ENCODE peak calls at places on chromosomes 12 and 14, in nine cellular contexts. F is Panc1; P is heart right ventricle; I is tibial artery; N is GM12878; M is SK-N-SH; X is tibial nerve; L is naive thymus-derived CD4-positive, alpha-beta T cell; T is thoracic aorta. O is an unnamed sample.

GRCh38 chr12:100995201-100995600 is 200.6 kb downstream of the ANO4 start:
- DNase-seq in X (no peak), M (no peak), P (no peak), I (no peak), L (no peak), F (no peak), N (no peak), T (no peak), O (no peak)

GRCh38 chr12:51793201-51793600 is 55.3 kb downstream of the FIGNL2 start:
- DNase-seq in N (no peak), I (no peak), P (no peak), T (no peak), L (no peak), F (no peak), M (no peak), X (no peak), O (no peak)

GRCh38 chr12:59250766-59251165 is 330.5 kb upstream of the LRIG3 start:
- DNase-seq in F (no peak), I (no peak), X (no peak), P (no peak), M (no peak), N (no peak), T (no peak), L (no peak), O (no peak)

GRCh38 chr14:100825691-100826331 is at the start of gene MEG3:
- DNase-seq in F (no peak), N (no peak), L (no peak), X (peak; percentile 19), T (no peak), M (no peak), P (peak; percentile 28), I (peak; percentile 41), O (peak; percentile 65)

GRCh38 chr12:92503029-92503931 is 199.5 kb upstream of the PLEKHG7 start:
- DNase-seq in N (peak; percentile 96), M (no peak), I (no peak), L (no peak), P (no peak), X (no peak), F (no peak), T (no peak), O (peak; percentile 44)

GRCh38 chr12:101051901-101052550 is 158.0 kb downstream of the SLC5A8 start:
- DNase-seq in M (peak; percentile 5), L (no peak), P (no peak), N (no peak), X (no peak), F (no peak), I (no peak), T (no peak), O (no peak)

GRCh38 chr14:85466678-85467077 is 63.3 kb upstream of the FLRT2 start:
- DNase-seq in F (no peak), M (no peak), P (no peak), L (no peak), N (no peak), I (no peak), X (no peak), T (no peak), O (no peak)

GRCh38 chr12:124545508-124546418 is 21.6 kb downstream of the NCOR2 start:
- DNase-seq in T (no peak), N (peak; percentile 76), X (no peak), M (no peak), P (no peak), L (no peak), I (no peak), F (no peak), O (no peak)

GRCh38 chr12:13210543-13211190 is 14.1 kb downstream of the EMP1 start:
- DNase-seq in P (no peak), I (no peak), T (no peak), N (no peak), M (no peak), X (no peak), F (no peak), L (no peak), O (no peak)

GRCh38 chr12:13209279-13210021 is 12.9 kb downstream of the EMP1 start:
- DNase-seq in X (no peak), N (no peak), P (no peak), T (no peak), I (no peak), M (no peak), F (no peak), L (no peak), O (no peak)

GRCh38 chr12:13211191-13211858 is 14.8 kb downstream of the EMP1 start:
- DNase-seq in P (no peak), T (no peak), I (no peak), L (no peak), M (no peak), N (no peak), X (no peak), F (no peak), O (no peak)

GRCh38 chr12:13210022-13210539 is 13.6 kb downstream of the EMP1 start:
- DNase-seq in T (no peak), L (no peak), F (no peak), M (peak; percentile 30), N (no peak), X (no peak), I (no peak), P (no peak), O (no peak)

DNA sequence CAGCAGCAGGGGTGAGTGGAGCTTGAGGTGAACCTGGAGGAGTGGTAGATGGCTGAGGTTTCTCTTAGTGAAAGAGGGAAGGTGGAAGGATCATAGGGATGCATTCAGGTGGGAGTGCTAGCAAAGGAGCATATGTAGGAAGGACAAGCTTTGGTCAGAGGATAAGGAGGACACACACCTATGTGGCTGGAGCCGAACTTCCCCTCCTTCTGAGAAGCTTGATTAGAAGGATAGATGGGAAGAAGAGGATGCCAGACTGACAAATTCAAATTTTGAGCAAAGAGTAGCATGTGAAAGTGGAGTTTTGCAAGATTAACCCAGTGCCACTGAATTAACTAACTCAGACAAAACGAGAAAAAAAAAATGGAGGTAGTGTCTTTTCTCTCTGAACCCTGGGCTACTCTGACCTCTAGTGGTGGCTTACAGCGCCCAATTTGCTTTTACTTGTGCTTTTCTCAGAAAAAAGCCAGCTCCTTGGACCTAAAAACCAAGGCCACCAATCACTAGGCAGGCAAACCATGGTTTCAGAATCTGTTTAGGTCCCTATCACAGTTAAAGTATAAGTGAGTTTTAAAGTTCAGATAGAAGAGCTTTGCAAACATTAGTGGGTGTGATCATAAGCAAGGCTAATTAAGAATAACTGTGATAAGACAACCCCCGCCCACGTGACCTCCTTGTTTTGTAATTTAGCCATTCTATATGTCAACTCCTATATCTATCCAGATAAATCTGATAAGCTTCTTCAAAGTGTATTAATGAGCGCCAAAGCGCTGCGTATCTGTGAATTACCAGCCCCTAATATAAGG is 15.5 kb downstream of the EMP1 start:
- DNase-seq in N (no peak), P (peak; percentile 65), X (peak; percentile 40), M (peak; percentile 56), L (peak; percentile 78), I (peak; percentile 43), T (no peak), F (peak; percentile 46), O (peak; percentile 59)
- H3K4me1 ChIP-seq in N (no peaks in the 10 kb centered on the region), P (peaks cover 50% of the 10 kb centered on the region), X (peaks cover 4% of the 10 kb centered on the region), M (peaks cover 46% of the 10 kb centered on the region), L (no peaks in the 10 kb centered on the region), I (no peaks in the 10 kb centered on the region), T (no peaks in the 10 kb centered on the region), F (peaks cover 18% of the 10 kb centered on the region), O (no peaks in the 10 kb centered on the region)

GRCh38 chr12:6073426-6073825 is 51.0 kb downstream of the VWF start:
- DNase-seq in M (no peak), P (no peak), I (no peak), T (no peak), L (no peak), F (no peak), N (no peak), X (no peak), O (no peak)

GRCh38 chr12:6068226-6068625 is 56.2 kb downstream of the VWF start:
- DNase-seq in P (no peak), N (no peak), I (no peak), L (no peak), T (no peak), F (no peak), X (no peak), M (no peak), O (no peak)

GRCh38 chr12:6072302-6072752 is 52.1 kb downstream of the VWF start:
- DNase-seq in X (no peak), M (no peak), L (no peak), P (peak; percentile 71), T (no peak), N (no peak), I (no peak), F (no peak), O (no peak)

GRCh38 chr12:6069452-6070093 is 54.9 kb downstream of the VWF start:
- DNase-seq in L (peak; percentile 30), I (peak; percentile 64), T (no peak), F (no peak), P (no peak), X (no peak), N (no peak), M (no peak), O (no peak)

DNA sequence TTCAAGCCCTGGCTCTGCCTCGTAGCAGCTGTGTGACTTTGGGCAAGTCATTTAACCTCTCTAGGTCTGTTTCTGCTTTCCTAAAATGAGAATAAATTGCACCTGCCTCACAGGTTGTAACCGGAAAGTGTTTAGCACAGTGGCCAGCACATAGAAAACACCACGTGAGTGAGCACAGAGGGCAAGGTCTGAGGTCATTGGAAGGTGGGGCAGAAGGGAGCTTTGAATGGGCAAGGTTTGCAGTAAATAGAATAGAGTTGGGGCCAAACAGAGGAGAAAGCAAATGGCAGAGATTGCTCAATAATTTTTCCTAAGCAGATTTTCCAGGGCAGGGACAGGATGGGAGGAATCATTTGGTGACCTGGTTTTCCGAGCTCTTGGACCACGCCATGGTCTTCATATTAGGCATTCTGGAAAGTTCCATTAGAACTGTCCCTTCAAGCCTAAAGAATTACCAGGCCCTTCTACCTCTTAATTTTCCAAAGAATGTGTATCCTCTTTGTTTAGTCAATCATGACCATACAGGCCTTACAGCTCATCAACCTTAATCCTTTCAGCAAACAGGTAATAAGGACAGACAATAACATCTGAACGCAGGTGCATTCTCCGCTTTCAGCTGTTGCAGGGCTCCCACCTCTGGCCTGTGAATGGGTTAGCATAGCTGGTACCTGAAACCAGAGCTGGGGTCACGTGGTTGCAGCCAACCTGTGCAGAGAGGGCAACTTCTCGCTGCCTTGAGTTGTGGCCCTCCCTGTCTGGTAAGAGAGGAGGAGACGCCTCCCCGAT is 53.8 kb downstream of the VWF start:
- DNase-seq in T (no peak), P (no peak), L (no peak), I (no peak), X (no peak), F (no peak), N (no peak), M (no peak), O (no peak)
- H3K4me1 ChIP-seq in T (no peaks in the 10 kb centered on the region), P (peaks cover 44% of the 10 kb centered on the region), L (peaks cover 25% of the 10 kb centered on the region), I (no peaks in the 10 kb centered on the region), X (no peaks in the 10 kb centered on the region), F (no peaks in the 10 kb centered on the region), N (no peaks in the 10 kb centered on the region), M (peaks cover 5% of the 10 kb centered on the region), O (no peaks in the 10 kb centered on the region)

GRCh38 chr12:40581889-40582288 is 110.3 kb upstream of the CNTN1 start:
- DNase-seq in I (no peak), X (no peak), T (no peak), M (no peak), F (no peak), N (no peak), L (no peak), P (no peak), O (no peak)

GRCh38 chr12:40580346-40580745 is 111.9 kb upstream of the CNTN1 start:
- DNase-seq in F (no peak), P (no peak), X (no peak), M (no peak), I (no peak), T (no peak), L (no peak), N (no peak), O (no peak)

GRCh38 chr12:40584763-40585162 is 107.5 kb upstream of the CNTN1 start:
- DNase-seq in M (no peak), L (no peak), X (no peak), P (no peak), F (no peak), T (no peak), N (no peak), I (no peak), O (no peak)

GRCh38 chr12:40586823-40587222 is 105.4 kb upstream of the CNTN1 start:
- DNase-seq in M (no peak), T (no peak), F (no peak), L (no peak), I (no peak), X (no peak), P (no peak), N (no peak), O (no peak)

DNA sequence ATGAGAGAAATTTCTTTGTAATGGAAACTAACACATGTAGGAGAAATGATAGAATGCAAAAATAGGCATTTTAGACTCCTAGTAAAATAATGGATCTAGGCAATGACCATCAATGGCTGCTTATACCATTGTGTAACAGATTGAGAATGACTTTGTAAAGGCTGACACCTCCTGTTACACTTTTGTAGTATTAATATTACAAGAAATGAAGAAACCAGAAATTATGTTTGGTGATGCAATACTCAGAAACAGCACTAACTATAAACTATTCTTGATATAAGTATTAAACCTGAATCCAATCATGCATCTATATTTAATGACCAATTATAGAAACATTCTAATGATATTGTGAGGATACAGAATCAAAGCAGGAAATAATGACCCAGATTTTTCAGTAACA is 108.5 kb upstream of the CNTN1 start:
- DNase-seq in F (no peak), X (no peak), I (no peak), M (no peak), T (no peak), N (no peak), P (no peak), L (no peak), O (no peak)
- H3K4me1 ChIP-seq in F (no peaks in the 10 kb centered on the region), X (no peaks in the 10 kb centered on the region), I (no peaks in the 10 kb centered on the region), M (no peaks in the 10 kb centered on the region), T (no peaks in the 10 kb centered on the region), N (no peaks in the 10 kb centered on the region), P (no peaks in the 10 kb centered on the region), L (no peaks in the 10 kb centered on the region), O (no peaks in the 10 kb centered on the region)

GRCh38 chr12:57888407-57889157 is 42.1 kb upstream of the CTDSP2 start:
- DNase-seq in X (no peak), I (no peak), L (peak; percentile 28), N (no peak), F (no peak), P (peak; percentile 40), M (no peak), T (peak; percentile 57), O (no peak)
- H3K4me1 ChIP-seq in X (no peaks in the 10 kb centered on the region), I (peaks cover 9% of the 10 kb centered on the region), L (peaks cover 11% of the 10 kb centered on the region), N (peaks cover 5% of the 10 kb centered on the region), F (peaks cover 58% of the 10 kb centered on the region), P (peaks cover 70% of the 10 kb centered on the region), M (peaks cover 52% of the 10 kb centered on the region), T (peaks cover 42% of the 10 kb centered on the region), O (peaks cover 21% of the 10 kb centered on the region)